ENCODE peak calls at places on chromosome 14, in five cellular contexts. X, D, I, H and B are unnamed samples.

GRCh38 chr14:90894241-90894640 is 78.0 kb upstream of the TTC7B start:
- DNase-seq in X (no peak), D (no peak), I (no peak), H (no peak), B (no peak)

GRCh38 chr14:56057071-56057865 is 60.9 kb upstream of the PELI2 start:
- DNase-seq in X (no peak), D (no peak), I (no peak), H (no peak), B (no peak)

GRCh38 chr14:69880051-69880487 is 853 bp downstream of the SMOC1 start:
- DNase-seq in X (peak), D (no peak), I (no peak), H (no peak), B (peak)

GRCh38 chr14:52461721-52462120 is 90.6 kb downstream of the TXNDC16 start:
- DNase-seq in X (no peak), D (no peak), I (no peak), H (no peak), B (no peak)

GRCh38 chr14:90275820-90276219 is 19.5 kb downstream of the PSMC1 start:
- DNase-seq in X (peak), D (no peak), I (no peak), H (no peak), B (no peak)

GRCh38 chr14:92121207-92121669 is 268 bp downstream of the NDUFB1 start:
- DNase-seq in X (peak), D (peak), I (no peak), H (no peak), B (no peak)

GRCh38 chr14:101088395-101088667 is 184.8 kb upstream of the RTL1 start:
- DNase-seq in X (no peak), D (peak), I (no peak), H (no peak), B (no peak)

GRCh38 chr14:89226789-89227489 is 190.1 kb downstream of the FOXN3 start:
- DNase-seq in X (no peak), D (no peak), I (no peak), H (no peak), B (no peak)

GRCh38 chr14:61567838-61568571 is 127.3 kb upstream of the HIF1A start:
- DNase-seq in X (no peak), D (no peak), I (no peak), H (no peak), B (no peak)

GRCh38 chr14:31189346-31190219 is 18.0 kb downstream of the HECTD1 start:
- DNase-seq in X (no peak), D (no peak), I (no peak), H (no peak), B (no peak)

GRCh38 chr14:61476737-61477410 is 155.5 kb downstream of the PRKCH start:
- DNase-seq in X (peak), D (peak), I (no peak), H (peak), B (peak)

GRCh38 chr14:54676822-54677708 is 110.1 kb downstream of the SAMD4A start:
- DNase-seq in X (peak), D (no peak), I (no peak), H (peak), B (peak)

GRCh38 chr14:100610511-100611217 is 23.4 kb upstream of the BEGAIN start:
- DNase-seq in X (peak), D (no peak), I (no peak), H (peak), B (peak)

GRCh38 chr14:105135700-105136395 is 32.7 kb downstream of the JAG2 start:
- DNase-seq in X (no peak), D (no peak), I (no peak), H (no peak), B (no peak)

GRCh38 chr14:52987514-52987913 is 36.7 kb upstream of the FERMT2 start:
- DNase-seq in X (peak), D (no peak), I (no peak), H (no peak), B (no peak)

GRCh38 chr14:67815573-67816235 is 686 bp downstream of the ZFYVE26 start:
- DNase-seq in X (peak), D (no peak), I (no peak), H (no peak), B (peak)

GRCh38 chr14:101689039-101689501 is 72.4 kb upstream of the PPP2R5C start:
- DNase-seq in X (no peak), D (no peak), I (no peak), H (no peak), B (no peak)

GRCh38 chr14:77910506-77910905 is 110.6 kb downstream of the ADCK1 start:
- DNase-seq in X (no peak), D (peak), I (no peak), H (no peak), B (no peak)

GRCh38 chr14:50741571-50741970 is 73.5 kb upstream of the SAV1 start:
- DNase-seq in X (peak), D (no peak), I (no peak), H (peak), B (peak)

GRCh38 chr14:100652739-100653138 is 65.5 kb upstream of the BEGAIN start:
- DNase-seq in X (no peak), D (no peak), I (no peak), H (no peak), B (no peak)

GRCh38 chr14:67668559-67668958 is 5.9 kb downstream of the VTI1B start:
- DNase-seq in X (no peak), D (no peak), I (no peak), H (no peak), B (no peak)

GRCh38 chr14:65170768-65171251 is 68.5 kb upstream of the MAX start:
- DNase-seq in X (peak), D (no peak), I (no peak), H (peak), B (no peak)
- TF ChIP-seq CTCF in X (peak), D (no peak), I (peak), H (peak), B (no peak)

GRCh38 chr14:34981743-34982420 is 910 bp upstream of the SRP54 start:
- DNase-seq in X (peak), D (no peak), I (no peak), H (no peak), B (peak)

GRCh38 chr14:34980337-34980900 is 2.4 kb upstream of the SRP54 start:
- DNase-seq in X (no peak), D (no peak), I (no peak), H (no peak), B (no peak)

GRCh38 chr14:34983148-34983760 is 462 bp downstream of the SRP54 start:
- DNase-seq in X (no peak), D (no peak), I (no peak), H (no peak), B (no peak)

GRCh38 chr14:34985740-34986139 is 2.9 kb downstream of the SRP54 start:
- DNase-seq in X (no peak), D (no peak), I (no peak), H (no peak), B (no peak)

DNA sequence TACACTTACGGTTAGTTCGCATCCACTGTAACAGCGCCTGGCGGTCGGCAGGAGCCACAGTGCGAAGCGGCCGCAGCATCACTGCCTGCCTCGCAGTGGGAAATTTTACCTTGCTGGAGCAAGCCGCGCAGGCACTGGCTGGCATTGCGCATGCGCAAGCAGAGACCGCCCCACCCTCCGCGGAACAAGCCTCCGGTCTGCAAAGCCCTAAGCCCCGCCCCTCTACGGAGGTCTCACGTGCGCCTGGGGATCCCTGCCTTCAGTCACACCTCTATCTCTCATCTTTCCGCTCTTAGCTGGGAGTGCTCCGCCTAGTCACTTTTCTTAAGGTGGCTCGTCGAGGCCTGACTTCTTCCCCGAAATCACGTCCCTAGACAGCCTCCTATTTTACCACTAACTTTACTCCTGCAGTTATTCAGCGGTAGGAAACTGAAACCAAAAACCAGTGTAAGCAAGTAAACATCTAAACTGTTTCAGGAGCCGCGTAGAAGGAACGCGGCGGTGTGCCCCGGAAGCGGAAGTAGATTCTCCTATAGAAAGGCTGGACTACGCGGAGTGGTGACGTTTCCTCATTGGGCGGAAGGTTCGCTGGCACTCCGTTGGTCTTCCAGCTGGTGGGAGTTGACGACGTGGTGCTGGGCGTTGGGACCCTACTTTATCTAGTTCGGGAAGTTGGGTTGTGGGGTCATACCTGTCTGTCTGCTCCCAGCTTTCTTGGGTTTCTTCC is at the start of gene SRP54:
- DNase-seq in X (peak), D (peak), I (peak), H (peak), B (peak)
- TF ChIP-seq CTCF in X (peak), D (no peak), I (no peak), H (no peak), B (no peak)

DNA sequence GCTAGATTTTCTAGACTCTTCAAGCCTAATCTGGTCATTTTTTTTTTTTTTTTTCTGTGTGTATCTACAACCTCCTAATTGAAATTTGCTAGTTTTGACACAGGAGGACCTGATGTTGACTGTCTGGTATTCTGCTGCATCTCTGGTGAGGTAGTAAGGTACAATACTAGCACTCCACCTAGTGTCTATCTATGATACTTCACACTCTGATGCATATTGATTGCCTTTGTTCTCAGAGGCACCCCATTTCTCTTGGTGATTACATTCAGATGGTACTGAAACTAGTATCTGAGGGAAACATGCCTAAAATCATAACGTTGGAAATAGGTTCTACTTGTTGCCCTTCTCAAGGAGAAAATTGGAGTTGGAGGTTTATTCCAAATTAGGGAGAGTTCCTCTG is 930.5 kb upstream of the NOVA1 start:
- DNase-seq in X (peak), D (no peak), I (no peak), H (no peak), B (peak)
- TF ChIP-seq CTCF in X (peak), D (no peak), I (peak), H (no peak), B (peak)

DNA sequence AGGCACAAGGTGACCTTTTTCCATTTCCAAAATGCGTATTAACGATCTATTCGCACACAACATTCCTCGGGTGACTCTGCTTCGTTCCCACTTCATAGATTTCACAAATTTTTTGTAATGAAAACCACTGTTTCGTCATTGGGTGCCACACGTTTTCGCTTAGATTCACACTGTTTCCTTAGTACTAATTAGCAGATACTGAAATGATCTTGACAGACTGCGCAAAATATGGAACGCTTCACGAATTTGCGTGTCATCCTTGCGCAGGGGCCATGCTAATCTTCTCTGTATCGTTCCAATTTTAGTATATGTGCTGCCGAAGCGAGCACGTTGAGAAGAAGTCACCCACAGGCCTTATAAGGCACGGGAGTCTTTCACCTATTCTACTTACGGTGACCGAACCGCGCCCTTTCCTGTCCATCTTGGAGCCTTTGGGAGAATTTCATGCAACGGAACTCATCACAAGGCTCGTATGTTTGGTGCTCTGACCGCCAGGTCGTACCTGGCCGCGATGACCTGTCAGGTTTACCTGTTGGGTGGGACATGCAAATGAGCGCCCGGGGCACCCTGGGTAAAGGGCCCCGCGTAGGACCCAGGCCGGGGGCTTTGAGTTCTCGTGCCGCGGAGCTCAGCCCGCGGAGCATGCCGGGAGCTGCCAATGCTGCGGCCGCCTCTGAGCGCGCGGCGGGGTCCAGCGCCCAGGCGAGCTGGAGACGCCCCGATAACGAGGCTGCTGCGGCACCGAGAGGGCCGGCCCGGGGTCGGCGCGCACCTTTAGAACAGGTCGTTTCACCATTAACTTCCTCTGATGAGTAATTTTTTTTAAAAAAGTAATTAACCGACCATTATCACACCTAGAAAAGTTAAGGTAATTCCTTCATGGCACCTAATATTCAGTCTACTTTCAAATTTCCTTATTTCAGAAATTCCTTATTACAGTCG is at the start of gene RNU6-8:
- DNase-seq in X (peak), D (peak), I (peak), H (peak), B (peak)
- TF ChIP-seq CTCF in X (no peak), D (no peak), I (no peak), H (no peak), B (no peak)